ENCODE peak calls at places on chromosomes 11 and 22, in eight cellular contexts. L is IMR-90; K is CD4-positive, alpha-beta T cell; T is tibial nerve; X is OCI-LY7; V is Peyer's patch; O is endodermal cell; W is upper lobe of left lung. M is an unnamed sample.

GRCh38 chr22:50268655-50269113 is 1.5 kb downstream of the MAPK11 start:
- DNase-seq in L (no peak), K (no peak), T (no peak), X (no peak), V (no peak), O (no peak), W (peak), M (no peak)

GRCh38 chr11:127493330-127493729 is 492.8 kb upstream of the KIRREL3 start:
- DNase-seq in L (peak), K (no peak), T (no peak), X (peak), V (no peak), O (peak), W (no peak), M (no peak)

GRCh38 chr11:18461909-18462308 is 6.3 kb downstream of the LDHAL6A start:
- DNase-seq in L (no peak), K (no peak), T (no peak), X (no peak), V (no peak), O (no peak), W (no peak), M (no peak)

GRCh38 chr11:11577932-11578331 is 43.9 kb downstream of the GALNT18 start:
- DNase-seq in L (no peak), K (no peak), T (no peak), X (no peak), V (no peak), O (peak), W (no peak), M (no peak)

GRCh38 chr11:120391297-120391696 is 55.1 kb downstream of the ARHGEF12 start:
- DNase-seq in L (no peak), K (no peak), T (no peak), X (no peak), V (no peak), O (no peak), W (no peak), M (no peak)

GRCh38 chr22:43426816-43427215 is 15.0 kb downstream of the MPPED1 start:
- DNase-seq in L (no peak), K (no peak), T (no peak), X (no peak), V (no peak), O (no peak), W (no peak), M (no peak)

GRCh38 chr11:118625976-118626375 is 18.6 kb downstream of the PHLDB1 start:
- DNase-seq in L (no peak), K (no peak), T (no peak), X (no peak), V (no peak), O (peak), W (no peak), M (no peak)

GRCh38 chr11:66310324-66310723 is 6.5 kb downstream of the CD248 start:
- DNase-seq in L (no peak), K (no peak), T (no peak), X (no peak), V (no peak), O (peak), W (no peak), M (no peak)

GRCh38 chr11:34671946-34672345 is 51.1 kb downstream of the EHF start:
- DNase-seq in L (no peak), K (no peak), T (no peak), X (no peak), V (no peak), O (no peak), W (no peak), M (no peak)

GRCh38 chr11:34565417-34566208 is 52.0 kb upstream of the ELF5 start:
- DNase-seq in L (no peak), K (no peak), T (no peak), X (peak), V (no peak), O (peak), W (no peak), M (no peak)

GRCh38 chr11:72191961-72192381 is at the start of gene FOLR1:
- DNase-seq in L (no peak), K (no peak), T (no peak), X (no peak), V (peak), O (peak), W (peak), M (no peak)

GRCh38 chr22:41638124-41638523 is 17.0 kb downstream of the XRCC6 start:
- DNase-seq in L (no peak), K (no peak), T (no peak), X (no peak), V (no peak), O (no peak), W (peak), M (no peak)

GRCh38 chr11:95256204-95256819 is 25.3 kb upstream of the SESN3 start:
- DNase-seq in L (peak), K (no peak), T (no peak), X (peak), V (no peak), O (no peak), W (peak), M (no peak)

GRCh38 chr22:30556388-30556787 is 9.8 kb upstream of the SEC14L6 start:
- DNase-seq in L (no peak), K (no peak), T (no peak), X (no peak), V (no peak), O (peak), W (no peak), M (no peak)

GRCh38 chr11:125193158-125193557 is 28.6 kb downstream of the PKNOX2 start:
- DNase-seq in L (no peak), K (no peak), T (no peak), X (no peak), V (no peak), O (no peak), W (no peak), M (no peak)

GRCh38 chr11:47161134-47161854 is 15.4 kb downstream of the ARFGAP2 start:
- DNase-seq in L (peak), K (peak), T (peak), X (peak), V (peak), O (peak), W (peak), M (no peak)
- H3K27ac ChIP-seq in L (no peak), K (no peak), T (peak), X (peak), V (no peak), O (peak), W (no peak), M (no peak)

GRCh38 chr22:26245001-26245400 is 75.7 kb downstream of the SEZ6L start:
- DNase-seq in L (no peak), K (no peak), T (no peak), X (no peak), V (no peak), O (no peak), W (no peak), M (no peak)
- H3K27ac ChIP-seq in L (no peak), K (no peak), T (no peak), X (no peak), V (no peak), O (no peak), W (no peak), M (no peak)

GRCh38 chr11:12854297-12854661 is 154.8 kb upstream of the RASSF10 start:
- DNase-seq in L (no peak), K (no peak), T (no peak), X (no peak), V (no peak), O (no peak), W (no peak), M (no peak)

GRCh38 chr11:12853652-12854296 is 155.3 kb upstream of the RASSF10 start:
- DNase-seq in L (peak), K (no peak), T (peak), X (no peak), V (peak), O (no peak), W (peak), M (no peak)

GRCh38 chr11:12853325-12853651 is 155.8 kb upstream of the RASSF10 start:
- DNase-seq in L (no peak), K (no peak), T (no peak), X (no peak), V (no peak), O (no peak), W (no peak), M (no peak)

GRCh38 chr11:12856338-12856737 is 152.8 kb upstream of the RASSF10 start:
- DNase-seq in L (no peak), K (no peak), T (no peak), X (no peak), V (peak), O (no peak), W (no peak), M (no peak)

DNA sequence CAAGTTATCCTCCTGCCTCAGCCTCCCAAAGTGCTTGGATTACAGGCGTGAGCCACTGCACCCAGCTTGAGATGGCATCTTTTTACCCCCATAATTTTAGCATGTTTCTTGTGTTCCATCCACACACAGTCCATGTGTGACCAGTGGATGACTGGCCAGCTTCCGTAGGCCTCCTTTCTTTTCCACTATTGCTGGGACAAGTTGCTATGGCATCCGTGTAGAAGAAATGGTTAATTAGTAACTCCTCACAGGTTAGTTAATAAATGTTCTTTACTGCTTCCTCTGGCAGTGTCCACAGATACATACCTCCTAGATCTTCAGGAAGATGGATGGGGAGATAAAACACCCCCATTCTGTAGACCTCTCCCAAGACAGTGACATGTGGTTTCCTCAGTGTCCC is 154.3 kb upstream of the RASSF10 start:
- DNase-seq in L (no peak), K (no peak), T (no peak), X (no peak), V (no peak), O (no peak), W (no peak), M (no peak)
- H3K27ac ChIP-seq in L (no peak), K (no peak), T (peak), X (no peak), V (peak), O (no peak), W (no peak), M (no peak)

GRCh38 chr11:1226226-1226961 is 3.5 kb downstream of the MUC5B start:
- DNase-seq in L (no peak), K (no peak), T (no peak), X (no peak), V (peak), O (peak), W (no peak), M (peak)

GRCh38 chr11:1228183-1228821 is 5.4 kb downstream of the MUC5B start:
- DNase-seq in L (no peak), K (no peak), T (no peak), X (no peak), V (no peak), O (peak), W (no peak), M (no peak)

GRCh38 chr11:1226981-1227550 is 4.2 kb downstream of the MUC5B start:
- DNase-seq in L (peak), K (no peak), T (no peak), X (no peak), V (no peak), O (peak), W (no peak), M (no peak)

GRCh38 chr11:1228921-1229451 is 6.1 kb downstream of the MUC5B start:
- DNase-seq in L (no peak), K (no peak), T (no peak), X (no peak), V (no peak), O (peak), W (no peak), M (peak)

GRCh38 chr11:1227551-1228182 is 4.8 kb downstream of the MUC5B start:
- DNase-seq in L (no peak), K (no peak), T (no peak), X (no peak), V (no peak), O (peak), W (no peak), M (no peak)
- H3K27ac ChIP-seq in L (no peak), K (no peak), T (no peak), X (no peak), V (no peak), O (no peak), W (no peak), M (no peak)

DNA sequence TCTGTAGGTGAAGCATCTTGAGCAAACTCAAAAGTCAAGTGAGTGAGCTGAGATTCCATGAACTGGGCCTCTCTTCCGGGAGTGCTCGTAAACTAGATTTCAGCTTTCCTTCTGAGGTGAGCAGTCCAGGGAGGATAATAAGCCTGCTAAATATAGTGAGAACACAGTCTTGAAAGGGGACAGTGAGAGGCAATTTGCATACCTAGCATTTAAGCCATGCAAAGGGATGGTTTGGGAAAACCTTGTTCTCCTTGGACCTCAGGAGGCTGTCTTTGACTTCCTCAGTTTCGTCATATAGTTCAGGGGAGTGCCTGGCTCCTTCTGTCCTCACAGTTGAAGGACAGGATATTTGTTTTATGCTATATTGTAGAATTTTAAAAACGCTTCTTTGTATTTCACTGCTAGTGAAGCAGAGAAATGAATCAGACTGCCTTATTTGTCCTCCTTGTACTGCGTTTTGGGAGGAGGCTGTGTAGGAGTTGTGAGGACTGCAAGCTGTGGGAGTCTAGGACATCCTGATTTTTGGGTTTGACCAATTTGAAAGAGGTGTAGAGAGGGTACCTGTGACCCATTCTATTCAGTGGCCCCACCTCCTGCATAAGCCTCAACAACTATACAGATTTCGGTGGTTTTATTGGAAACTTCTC is 11.0 kb upstream of the SORL1-AS1 start:
- DNase-seq in L (no peak), K (no peak), T (no peak), X (no peak), V (no peak), O (no peak), W (no peak), M (no peak)
- H3K27ac ChIP-seq in L (no peak), K (peak), T (no peak), X (peak), V (peak), O (no peak), W (peak), M (peak)

GRCh38 chr11:7673724-7674434 is 579 bp upstream of the CYB5R2 start:
- DNase-seq in L (no peak), K (no peak), T (peak), X (no peak), V (peak), O (peak), W (peak), M (no peak)
- H3K27ac ChIP-seq in L (no peak), K (no peak), T (peak), X (no peak), V (peak), O (no peak), W (peak), M (peak)

M was measured in tibial artery.